ENCODE peak calls at places on chromosome 1, in six cellular contexts. R is stimulated activated CD8-positive, alpha-beta memory T cell treated with anti-CD3 and anti-CD28 coated beads, Interleukin-4, amount 100 ng/mL, for 24 hours; H is anterior cingulate cortex; B is HL-60; K is effector memory CD8-positive, alpha-beta T cell; Y is CD8-positive, alpha-beta memory T cell. C is an unnamed sample.

GRCh38 chr1:200372095-200372884 is 37.5 kb downstream of the ZNF281 start:
- DNase-seq in R (no peak), H (no peak), B (no peak), K (no peak), Y (no peak), C (no peak)

GRCh38 chr1:58966917-58967733 is 183.3 kb upstream of the JUN start:
- DNase-seq in R (no peak), H (no peak), B (no peak), K (no peak), Y (no peak), C (no peak)

GRCh38 chr1:5423109-5423508 is 569.1 kb downstream of the NPHP4 start:
- DNase-seq in R (peak; percentile 9), H (no peak), B (no peak), K (peak; percentile 40), Y (peak; percentile 7), C (peak; percentile 55)

GRCh38 chr1:41913025-41913424 is 5.7 kb downstream of the HIVEP3 start:
- DNase-seq in R (no peak), H (no peak), B (no peak), K (no peak), Y (no peak), C (no peak)

GRCh38 chr1:54153548-54154439 is 994 bp upstream of the CDCP2 start:
- DNase-seq in R (no peak), H (no peak), B (peak; percentile 47), K (no peak), Y (no peak), C (no peak)

GRCh38 chr1:16198444-16199156 is 13.9 kb downstream of the ARHGEF19 start:
- DNase-seq in R (no peak), H (no peak), B (no peak), K (no peak), Y (no peak), C (no peak)

GRCh38 chr1:11285883-11286734 is 13.1 kb downstream of the UBIAD1 start:
- DNase-seq in R (no peak), H (peak; percentile 10), B (no peak), K (no peak), Y (no peak), C (no peak)

GRCh38 chr1:8763888-8764287 is 53.6 kb downstream of the RERE start:
- DNase-seq in R (no peak), H (no peak), B (no peak), K (no peak), Y (no peak), C (no peak)

GRCh38 chr1:24015226-24016210 is 35.4 kb upstream of the SRSF10 start:
- DNase-seq in R (no peak), H (no peak), B (no peak), K (no peak), Y (no peak), C (no peak)

GRCh38 chr1:188089015-188089414 is 1260.3 kb downstream of the PLA2G4A start:
- DNase-seq in R (no peak), H (no peak), B (no peak), K (no peak), Y (no peak), C (no peak)